ENCODE peak calls at places on chromosomes 5 and 9, in nine cellular contexts. S is HCT116, T is IMR-90, F is heart left ventricle, R is brain microvascular endothelial cell, N is body of pancreas, O is HFF-Myc, B is breast epithelium, J is HAP-1. Q is an unnamed sample.

GRCh38 chr9:1005043-1005667 is 28.7 kb downstream of the DMRT3 start:
- DNase-seq in S (peak; percentile 24), T (peak; percentile 47), F (no peak), R (peak; percentile 57), N (peak; percentile 35), O (peak; percentile 11), B (no peak), J (peak; percentile 20), Q (no peak)

GRCh38 chr5:109859537-109859936 is 169.8 kb downstream of the MAN2A1 start:
- DNase-seq in S (no peak), T (peak; percentile 15), F (no peak), R (no peak), N (no peak), O (no peak), B (no peak), J (no peak), Q (no peak)

GRCh38 chr9:19992556-19992955 is 203.7 kb upstream of the SLC24A2 start:
- DNase-seq in S (no peak), T (peak; percentile 75), F (no peak), R (peak; percentile 72), N (no peak), O (no peak), B (no peak), J (no peak), Q (no peak)

GRCh38 chr5:1447772-1448361 is 2.6 kb upstream of the SLC6A3 start:
- DNase-seq in S (no peak), T (no peak), F (no peak), R (no peak), N (no peak), O (no peak), B (no peak), J (no peak), Q (no peak)

GRCh38 chr5:178454308-178454707 is 135.9 kb downstream of the COL23A1 start:
- DNase-seq in S (no peak), T (no peak), F (no peak), R (no peak), N (no peak), O (no peak), B (no peak), J (no peak), Q (no peak)

GRCh38 chr5:57468481-57469165 is 14.0 kb downstream of the ACTBL2 start:
- DNase-seq in S (no peak), T (peak; percentile 85), F (no peak), R (no peak), N (no peak), O (no peak), B (no peak), J (no peak), Q (peak; percentile 46)

GRCh38 chr5:145936401-145937131 is at the start of gene SH3RF2:
- DNase-seq in S (peak; percentile 85), T (peak; percentile 73), F (peak; percentile 12), R (peak; percentile 85), N (peak; percentile 80), O (no peak), B (peak; percentile 55), J (peak; percentile 59), Q (no peak)

GRCh38 chr5:151298063-151298462 is 5.5 kb downstream of the SLC36A3 start:
- DNase-seq in S (peak; percentile 33), T (peak; percentile 50), F (no peak), R (peak; percentile 44), N (peak; percentile 47), O (no peak), B (no peak), J (no peak), Q (peak; percentile 7)

GRCh38 chr5:3590253-3590966 is 5.2 kb upstream of the IRX1 start:
- DNase-seq in S (no peak), T (no peak), F (no peak), R (no peak), N (no peak), O (no peak), B (no peak), J (no peak), Q (no peak)

GRCh38 chr9:109198736-109199384 is 31.8 kb upstream of the FRRS1L start:
- DNase-seq in S (peak; percentile 26), T (no peak), F (no peak), R (no peak), N (no peak), O (no peak), B (no peak), J (no peak), Q (no peak)

GRCh38 chr5:168324864-168325615 is 33.6 kb downstream of the WWC1 start:
- DNase-seq in S (peak; percentile 62), T (no peak), F (no peak), R (no peak), N (peak; percentile 49), O (no peak), B (no peak), J (no peak), Q (no peak)

GRCh38 chr9:137233143-137233980 is 2.7 kb downstream of the SLC34A3 start:
- DNase-seq in S (no peak), T (no peak), F (no peak), R (no peak), N (no peak), O (no peak), B (no peak), J (no peak), Q (no peak)

DNA sequence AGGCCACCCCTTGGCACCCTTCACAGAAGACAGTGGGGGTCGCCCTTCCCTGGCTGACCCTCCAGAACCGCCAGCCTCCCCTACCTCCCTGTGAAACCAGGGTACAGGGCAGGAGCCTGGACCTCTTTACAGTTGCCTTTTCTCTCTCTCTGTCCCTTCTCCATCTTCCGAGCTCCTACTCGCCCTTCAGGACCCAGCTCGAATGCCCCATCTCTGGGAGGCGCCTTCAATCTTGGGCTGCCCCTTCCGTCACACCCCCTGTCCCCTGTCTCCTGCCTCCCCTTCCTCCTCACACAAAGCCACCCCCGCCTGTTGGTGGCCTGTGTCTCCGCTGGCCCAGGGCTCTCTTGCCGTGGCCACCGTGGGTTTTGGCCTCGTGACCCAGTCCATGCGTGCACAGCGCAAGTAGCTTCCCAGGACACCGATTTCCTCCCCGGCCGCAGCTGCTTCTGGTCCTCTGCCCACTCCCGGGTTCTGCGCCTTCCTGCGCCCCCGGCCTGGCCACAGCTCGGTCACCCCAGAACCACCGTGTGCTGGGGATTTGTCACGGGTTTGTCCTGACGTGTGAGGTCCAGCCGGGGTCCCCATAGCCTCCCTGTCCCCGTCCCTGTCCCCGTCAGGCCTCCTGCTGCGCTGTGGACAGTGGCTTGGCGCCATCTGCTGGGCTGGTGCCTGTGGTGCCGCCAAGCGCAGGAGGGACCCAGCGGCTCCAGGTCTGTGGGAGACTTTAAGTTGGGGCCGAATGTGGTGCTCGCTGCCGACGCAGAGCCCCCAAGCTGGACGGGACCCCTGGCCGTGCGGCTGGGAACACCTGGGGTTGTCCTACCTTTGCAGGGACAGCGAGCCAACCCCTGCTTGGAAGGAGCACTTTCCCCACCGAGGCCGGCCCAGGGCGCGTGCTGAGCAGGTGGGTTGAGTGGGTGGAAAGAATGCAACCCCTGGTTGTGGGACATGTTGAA is 4.0 kb upstream of the TMEM250 start:
- DNase-seq in S (no peak), T (peak; percentile 34), F (peak; percentile 76), R (peak; percentile 20), N (peak; percentile 83), O (no peak), B (peak; percentile 70), J (peak; percentile 86), Q (no peak)
- H3K4me3 ChIP-seq in S (no peak overlapping the region), T (no peak overlapping the region), F (no peak overlapping the region), R (no peak overlapping the region), N (no peak overlapping the region), O (no peak overlapping the region), B (no peak overlapping the region), J (no peak overlapping the region), Q (no peak overlapping the region)

DNA sequence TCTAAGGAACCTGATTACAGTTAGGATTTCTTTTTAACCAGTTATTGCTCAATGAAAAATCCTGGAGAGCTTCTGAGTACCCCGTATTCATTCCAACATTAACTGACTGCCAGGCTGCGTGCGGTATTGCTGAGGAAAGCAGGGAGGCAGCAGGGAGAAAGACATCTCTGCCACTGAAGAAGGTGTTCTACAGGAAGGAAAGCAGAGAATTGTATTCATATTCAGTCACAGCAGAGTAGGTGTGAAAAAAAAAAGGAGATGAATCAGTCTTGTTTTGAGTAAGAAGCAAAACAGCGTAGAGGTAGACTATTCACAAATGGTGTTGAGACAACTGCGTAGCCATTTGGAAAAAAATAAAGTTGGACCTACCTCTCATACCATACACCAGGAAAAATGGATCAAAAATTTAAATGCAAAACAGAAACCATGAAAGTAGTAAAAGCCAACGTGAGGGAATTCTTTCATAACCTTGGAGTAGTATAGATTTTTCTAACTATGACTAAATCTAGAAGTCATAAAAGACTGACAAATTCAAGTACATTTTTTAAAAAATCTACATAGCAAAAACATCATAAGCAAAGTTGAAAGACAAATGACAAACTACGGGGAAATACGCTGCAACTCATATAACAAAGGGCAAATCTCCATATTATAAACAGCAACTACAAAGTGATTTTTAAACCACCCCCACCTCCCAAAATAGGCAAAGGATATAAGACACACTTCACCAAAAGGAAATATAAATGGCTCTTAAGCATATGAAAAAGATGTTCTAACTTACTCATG is 9.9 kb upstream of the NR4A3 start:
- DNase-seq in S (no peak), T (no peak), F (no peak), R (no peak), N (no peak), O (no peak), B (no peak), J (no peak), Q (no peak)
- H3K4me3 ChIP-seq in S (no peak overlapping the region), T (no peak overlapping the region), F (no peak overlapping the region), R (no peak overlapping the region), N (no peak overlapping the region), O (no peak overlapping the region), B (no peak overlapping the region), J (no peak overlapping the region), Q (no peak overlapping the region)

GRCh38 chr5:33888582-33888981 is 3.2 kb downstream of the ADAMTS12 start:
- DNase-seq in S (no peak), T (peak; percentile 72), F (no peak), R (no peak), N (no peak), O (no peak), B (no peak), J (no peak), Q (no peak)
- H3K4me3 ChIP-seq in S (no peak overlapping the region), T (no peak overlapping the region), F (no peak overlapping the region), R (peak overlapping the region; percentile 76), N (no peak overlapping the region), O (peak overlapping the region; percentile 74), B (no peak overlapping the region), J (no peak overlapping the region), Q (no peak overlapping the region)

GRCh38 chr5:42772265-42772993 is 15.8 kb downstream of the CCDC152 start:
- DNase-seq in S (no peak), T (no peak), F (no peak), R (no peak), N (no peak), O (no peak), B (no peak), J (no peak), Q (no peak)
- H3K4me3 ChIP-seq in S (no peak overlapping the region), T (no peak overlapping the region), F (no peak overlapping the region), R (no peak overlapping the region), N (no peak overlapping the region), O (no peak overlapping the region), B (peak overlapping the region; percentile 1), J (no peak overlapping the region), Q (no peak overlapping the region)